ENCODE peak calls at places on chromosome 6, in nine cellular contexts. One of them, this sample, is unnamed.

GRCh38 chr6:17945111-17945510 is 42.3 kb downstream of the KIF13A start:
- DNase-seq in HL-60: no peak
- DNase-seq in kidney: no peak
- DNase-seq in GM06990: no peak
- DNase-seq in prostate gland: no peak
- DNase-seq in PC-3: peak
- DNase-seq in IMR-90: peak
- DNase-seq in dorsolateral prefrontal cortex: no peak
- DNase-seq in foreskin fibroblast: peak
- DNase-seq in this sample: peak

GRCh38 chr6:109743739-109744138 is 52.6 kb downstream of the FIG4 start:
- DNase-seq in HL-60: no peak
- DNase-seq in kidney: no peak
- DNase-seq in GM06990: no peak
- DNase-seq in prostate gland: no peak
- DNase-seq in PC-3: peak
- DNase-seq in IMR-90: peak
- DNase-seq in dorsolateral prefrontal cortex: no peak
- DNase-seq in foreskin fibroblast: peak
- DNase-seq in this sample: peak

GRCh38 chr6:90456001-90456400 is 130.9 kb downstream of the MAP3K7 start:
- DNase-seq in HL-60: no peak
- DNase-seq in kidney: no peak
- DNase-seq in GM06990: no peak
- DNase-seq in prostate gland: no peak
- DNase-seq in PC-3: no peak
- DNase-seq in IMR-90: no peak
- DNase-seq in dorsolateral prefrontal cortex: no peak
- DNase-seq in foreskin fibroblast: no peak
- DNase-seq in this sample: no peak

GRCh38 chr6:131924881-131925474 is 26.2 kb downstream of the CCN2 start:
- DNase-seq in HL-60: no peak
- DNase-seq in kidney: no peak
- DNase-seq in GM06990: no peak
- DNase-seq in prostate gland: no peak
- DNase-seq in PC-3: peak
- DNase-seq in IMR-90: peak
- DNase-seq in dorsolateral prefrontal cortex: no peak
- DNase-seq in foreskin fibroblast: peak
- DNase-seq in this sample: peak

GRCh38 chr6:82841309-82841708 is 224.3 kb downstream of the UBE3D start:
- DNase-seq in HL-60: no peak
- DNase-seq in kidney: no peak
- DNase-seq in GM06990: no peak
- DNase-seq in prostate gland: no peak
- DNase-seq in PC-3: no peak
- DNase-seq in IMR-90: no peak
- DNase-seq in dorsolateral prefrontal cortex: no peak
- DNase-seq in foreskin fibroblast: no peak
- DNase-seq in this sample: no peak

GRCh38 chr6:3518356-3518841 is 61.5 kb upstream of the SLC22A23 start:
- DNase-seq in HL-60: no peak
- DNase-seq in kidney: no peak
- DNase-seq in GM06990: no peak
- DNase-seq in prostate gland: peak
- DNase-seq in PC-3: peak
- DNase-seq in IMR-90: peak
- DNase-seq in dorsolateral prefrontal cortex: no peak
- DNase-seq in foreskin fibroblast: peak
- DNase-seq in this sample: peak

GRCh38 chr6:99225172-99225571 is 124.3 kb downstream of the FAXC start:
- DNase-seq in HL-60: no peak
- DNase-seq in kidney: no peak
- DNase-seq in GM06990: no peak
- DNase-seq in prostate gland: no peak
- DNase-seq in PC-3: no peak
- DNase-seq in IMR-90: no peak
- DNase-seq in dorsolateral prefrontal cortex: no peak
- DNase-seq in foreskin fibroblast: no peak
- DNase-seq in this sample: no peak

GRCh38 chr6:33914519-33915120 is 110.8 kb upstream of the MLN start:
- DNase-seq in HL-60: peak
- DNase-seq in kidney: peak
- DNase-seq in GM06990: no peak
- DNase-seq in prostate gland: no peak
- DNase-seq in PC-3: no peak
- DNase-seq in IMR-90: no peak
- DNase-seq in dorsolateral prefrontal cortex: no peak
- DNase-seq in foreskin fibroblast: no peak
- DNase-seq in this sample: no peak

GRCh38 chr6:141265748-141266647 is 866.7 kb upstream of the GJE1 start:
- DNase-seq in HL-60: no peak
- DNase-seq in kidney: no peak
- DNase-seq in GM06990: no peak
- DNase-seq in prostate gland: no peak
- DNase-seq in PC-3: peak
- DNase-seq in IMR-90: no peak
- DNase-seq in dorsolateral prefrontal cortex: no peak
- DNase-seq in foreskin fibroblast: peak
- DNase-seq in this sample: peak

GRCh38 chr6:22231616-22232015 is 65.2 kb downstream of the PRL start:
- DNase-seq in HL-60: no peak
- DNase-seq in kidney: no peak
- DNase-seq in GM06990: no peak
- DNase-seq in prostate gland: no peak
- DNase-seq in PC-3: peak
- DNase-seq in IMR-90: peak
- DNase-seq in dorsolateral prefrontal cortex: no peak
- DNase-seq in foreskin fibroblast: no peak
- DNase-seq in this sample: no peak

GRCh38 chr6:131524695-131525336 is 48.2 kb upstream of the ARG1 start:
- DNase-seq in HL-60: no peak
- DNase-seq in kidney: no peak
- DNase-seq in GM06990: no peak
- DNase-seq in prostate gland: no peak
- DNase-seq in PC-3: no peak
- DNase-seq in IMR-90: no peak
- DNase-seq in dorsolateral prefrontal cortex: no peak
- DNase-seq in foreskin fibroblast: no peak
- DNase-seq in this sample: no peak

GRCh38 chr6:141347075-141347474 is 785.6 kb upstream of the GJE1 start:
- DNase-seq in HL-60: no peak
- DNase-seq in kidney: no peak
- DNase-seq in GM06990: no peak
- DNase-seq in prostate gland: no peak
- DNase-seq in PC-3: no peak
- DNase-seq in IMR-90: no peak
- DNase-seq in dorsolateral prefrontal cortex: no peak
- DNase-seq in foreskin fibroblast: no peak
- DNase-seq in this sample: no peak

GRCh38 chr6:5179917-5180316 is 80.8 kb downstream of the LYRM4 start:
- DNase-seq in HL-60: no peak
- DNase-seq in kidney: no peak
- DNase-seq in GM06990: no peak
- DNase-seq in prostate gland: no peak
- DNase-seq in PC-3: peak
- DNase-seq in IMR-90: peak
- DNase-seq in dorsolateral prefrontal cortex: no peak
- DNase-seq in foreskin fibroblast: no peak
- DNase-seq in this sample: no peak

GRCh38 chr6:45302832-45303231 is 25.3 kb upstream of the RUNX2 start:
- DNase-seq in HL-60: no peak
- DNase-seq in kidney: no peak
- DNase-seq in GM06990: no peak
- DNase-seq in prostate gland: no peak
- DNase-seq in PC-3: no peak
- DNase-seq in IMR-90: no peak
- DNase-seq in dorsolateral prefrontal cortex: no peak
- DNase-seq in foreskin fibroblast: no peak
- DNase-seq in this sample: no peak

GRCh38 chr6:16576391-16577368 is 184.6 kb downstream of the ATXN1 start:
- DNase-seq in HL-60: no peak
- DNase-seq in kidney: no peak
- DNase-seq in GM06990: peak
- DNase-seq in prostate gland: no peak
- DNase-seq in PC-3: peak
- DNase-seq in IMR-90: no peak
- DNase-seq in dorsolateral prefrontal cortex: no peak
- DNase-seq in foreskin fibroblast: no peak
- DNase-seq in this sample: no peak

GRCh38 chr6:81774542-81774941 is 22.1 kb upstream of the TENT5A start:
- DNase-seq in HL-60: no peak
- DNase-seq in kidney: no peak
- DNase-seq in GM06990: no peak
- DNase-seq in prostate gland: no peak
- DNase-seq in PC-3: no peak
- DNase-seq in IMR-90: no peak
- DNase-seq in dorsolateral prefrontal cortex: no peak
- DNase-seq in foreskin fibroblast: peak
- DNase-seq in this sample: no peak

DNA sequence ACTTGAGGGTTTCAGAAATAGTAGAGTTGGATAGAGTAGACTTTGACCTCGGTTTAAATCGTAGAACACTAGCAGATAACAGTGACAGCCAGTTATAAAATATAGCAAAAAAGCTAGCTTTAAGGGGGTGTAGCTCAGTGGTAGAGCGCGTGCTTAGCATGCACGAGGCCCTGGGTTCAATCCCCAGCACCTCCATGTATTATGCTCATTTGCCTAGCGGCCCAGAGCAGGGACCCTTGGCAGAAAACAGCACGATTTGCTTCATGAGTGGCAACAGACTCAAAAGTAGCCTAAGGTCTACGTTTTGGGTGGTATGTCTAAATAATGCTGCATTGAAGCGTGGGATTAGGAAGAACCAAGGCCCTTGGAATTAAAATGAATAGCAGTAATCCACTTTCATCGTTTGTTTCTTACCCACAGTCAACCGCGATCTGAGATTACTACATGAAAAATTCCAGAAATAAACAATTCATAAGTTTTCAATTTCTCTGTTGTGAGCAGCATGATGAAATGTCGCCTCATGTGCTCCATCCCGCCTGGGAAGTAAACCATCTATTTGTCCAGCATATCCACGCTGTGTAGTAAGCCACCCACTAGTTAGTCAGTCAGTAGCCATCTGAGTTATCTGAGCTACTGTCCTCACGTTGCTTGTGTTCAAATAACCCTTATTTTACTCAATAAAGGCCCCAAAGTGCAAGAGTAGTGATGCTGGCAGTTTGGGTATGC is 184.9 kb downstream of the GPX5 start:
- DNase-seq in HL-60: no peak
- DNase-seq in kidney: no peak
- DNase-seq in GM06990: peak
- DNase-seq in prostate gland: no peak
- DNase-seq in PC-3: peak
- DNase-seq in IMR-90: peak
- DNase-seq in dorsolateral prefrontal cortex: no peak
- DNase-seq in foreskin fibroblast: no peak
- DNase-seq in this sample: peak
- H3K4me3 ChIP-seq in HL-60: no peak
- H3K4me3 ChIP-seq in kidney: no peak
- H3K4me3 ChIP-seq in GM06990: no peak
- H3K4me3 ChIP-seq in prostate gland: no peak
- H3K4me3 ChIP-seq in PC-3: no peak
- H3K4me3 ChIP-seq in IMR-90: no peak
- H3K4me3 ChIP-seq in dorsolateral prefrontal cortex: no peak
- H3K4me3 ChIP-seq in foreskin fibroblast: no peak
- H3K4me3 ChIP-seq in this sample: peak

GRCh38 chr6:64505312-64505711 is 869.7 kb downstream of the PHF3 start:
- DNase-seq in HL-60: no peak
- DNase-seq in kidney: no peak
- DNase-seq in GM06990: no peak
- DNase-seq in prostate gland: no peak
- DNase-seq in PC-3: peak
- DNase-seq in IMR-90: no peak
- DNase-seq in dorsolateral prefrontal cortex: no peak
- DNase-seq in foreskin fibroblast: no peak
- DNase-seq in this sample: peak
- TF ChIP-seq CTCF in HL-60: peak
- TF ChIP-seq CTCF in kidney: peak
- TF ChIP-seq CTCF in GM06990: peak
- TF ChIP-seq CTCF in prostate gland: no peak
- TF ChIP-seq CTCF in PC-3: peak
- TF ChIP-seq CTCF in IMR-90: peak
- TF ChIP-seq CTCF in dorsolateral prefrontal cortex: no peak
- TF ChIP-seq CTCF in foreskin fibroblast: peak
- TF ChIP-seq CTCF in this sample: peak

DNA sequence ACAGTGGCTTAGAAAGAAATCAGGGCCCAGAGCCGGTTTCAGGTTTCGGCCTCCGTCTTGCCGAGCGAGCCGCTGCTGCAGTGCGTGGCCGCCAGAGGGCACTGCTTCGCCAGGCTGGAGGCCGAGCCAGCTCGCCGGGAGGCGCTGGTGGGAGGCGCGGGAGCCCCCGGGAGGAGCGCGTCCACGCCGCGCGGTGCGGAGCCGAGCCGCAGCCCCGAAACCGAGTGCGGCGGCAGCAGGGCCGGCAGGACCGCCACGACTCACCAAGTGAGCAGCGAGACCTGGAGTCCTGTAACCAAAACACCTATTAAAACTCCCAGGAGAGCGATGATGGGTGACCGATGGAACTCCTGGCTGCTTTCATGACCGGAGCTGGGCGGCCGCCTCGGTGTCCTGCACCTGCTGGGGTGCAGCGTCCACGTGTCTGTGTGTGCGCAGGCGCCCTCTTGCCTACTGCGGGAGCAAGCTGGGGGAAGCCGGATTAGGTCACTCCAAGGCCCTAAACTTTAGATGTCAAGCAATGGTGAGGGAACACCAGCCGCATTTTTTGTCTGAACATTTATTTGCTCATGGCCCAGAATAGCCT is 186.9 kb upstream of the UST start:
- DNase-seq in HL-60: peak
- DNase-seq in kidney: peak
- DNase-seq in GM06990: peak
- DNase-seq in prostate gland: peak
- DNase-seq in PC-3: peak
- DNase-seq in IMR-90: peak
- DNase-seq in dorsolateral prefrontal cortex: peak
- DNase-seq in foreskin fibroblast: peak
- DNase-seq in this sample: peak
- H3K4me3 ChIP-seq in HL-60: no peak
- H3K4me3 ChIP-seq in kidney: peak
- H3K4me3 ChIP-seq in GM06990: peak
- H3K4me3 ChIP-seq in prostate gland: peak
- H3K4me3 ChIP-seq in PC-3: peak
- H3K4me3 ChIP-seq in IMR-90: peak
- H3K4me3 ChIP-seq in dorsolateral prefrontal cortex: peak
- H3K4me3 ChIP-seq in foreskin fibroblast: peak
- H3K4me3 ChIP-seq in this sample: peak

DNA sequence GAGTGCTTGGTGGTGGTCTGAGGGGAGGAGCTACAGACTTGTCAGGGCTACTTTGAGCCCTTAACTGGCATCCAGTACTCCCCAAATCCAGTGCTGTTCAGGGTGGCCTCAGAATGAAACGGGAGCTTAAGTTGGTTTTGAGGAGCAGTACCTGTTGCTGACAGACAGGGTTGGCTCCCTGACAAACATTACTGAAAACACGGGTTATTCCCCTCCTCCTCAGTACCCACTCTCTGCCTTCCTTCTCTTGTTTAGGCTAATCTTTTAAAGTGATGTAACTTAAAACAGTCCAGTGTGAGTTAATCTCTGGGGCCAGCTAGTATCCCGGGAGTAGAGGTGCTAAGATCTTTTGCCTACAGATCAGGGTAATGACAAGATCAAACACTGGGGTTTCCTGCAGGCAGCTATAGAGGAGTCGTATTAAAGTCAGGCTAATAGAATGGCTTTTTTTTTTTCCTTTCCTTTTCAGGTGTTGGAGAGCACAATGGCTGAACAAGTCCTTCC is 3.7 kb downstream of the TNFAIP3 start:
- DNase-seq in HL-60: no peak
- DNase-seq in kidney: no peak
- DNase-seq in GM06990: peak
- DNase-seq in prostate gland: no peak
- DNase-seq in PC-3: no peak
- DNase-seq in IMR-90: peak
- DNase-seq in dorsolateral prefrontal cortex: no peak
- DNase-seq in foreskin fibroblast: no peak
- DNase-seq in this sample: no peak
- TF ChIP-seq CTCF in HL-60: no peak
- TF ChIP-seq CTCF in kidney: no peak
- TF ChIP-seq CTCF in GM06990: peak
- TF ChIP-seq CTCF in prostate gland: peak
- TF ChIP-seq CTCF in PC-3: no peak
- TF ChIP-seq CTCF in IMR-90: no peak
- TF ChIP-seq CTCF in dorsolateral prefrontal cortex: no peak
- TF ChIP-seq CTCF in foreskin fibroblast: no peak
- TF ChIP-seq CTCF in this sample: peak

This sample was measured in fibroblast of mammary gland.